ENCODE peak calls at places on chromosomes 1 and 21, in six cellular contexts. B is IMR-90, X is mesenchymal stem cell, W is H9, J is neuronal stem cell, A is H1. M is an unnamed sample.

GRCh38 chr21:41669533-41669830 is 97.4 kb downstream of the RIPK4 start:
- DNase-seq in B (no peak), X (no peak), W (no peak), J (no peak), A (no peak), M (no peak)

GRCh38 chr1:165631403-165632151 is 543 bp downstream of the MGST3 start:
- DNase-seq in B (peak; percentile 89), X (peak; percentile 95), W (peak; percentile 54), J (peak; percentile 38), A (peak; percentile 66), M (peak; percentile 88)

GRCh38 chr1:187038789-187039188 is 210.0 kb downstream of the PLA2G4A start:
- DNase-seq in B (peak; percentile 61), X (peak; percentile 6), W (no peak), J (no peak), A (no peak), M (peak; percentile 64)

GRCh38 chr1:83033682-83034081 is 965.2 kb downstream of the TTLL7 start:
- DNase-seq in B (no peak), X (peak; percentile 51), W (no peak), J (no peak), A (no peak), M (peak; percentile 68)

GRCh38 chr1:10728595-10729410 is 67.6 kb downstream of the CASZ1 start:
- DNase-seq in B (no peak), X (no peak), W (no peak), J (peak; percentile 91), A (peak; percentile 63), M (no peak)

GRCh38 chr1:184494929-184495328 is 108.1 kb downstream of the C1orf21 start:
- DNase-seq in B (no peak), X (no peak), W (no peak), J (no peak), A (no peak), M (no peak)

GRCh38 chr1:4973341-4973740 is 318.9 kb downstream of the AJAP1 start:
- DNase-seq in B (no peak), X (no peak), W (no peak), J (no peak), A (no peak), M (no peak)

GRCh38 chr1:117967472-117967871 is 37.9 kb downstream of the WDR3 start:
- DNase-seq in B (peak; percentile 65), X (peak; percentile 3), W (no peak), J (peak; percentile 14), A (no peak), M (peak; percentile 62)

GRCh38 chr1:212161231-212161781 is 123.9 kb upstream of the PPP2R5A start:
- DNase-seq in B (peak; percentile 87), X (peak; percentile 78), W (no peak), J (no peak), A (no peak), M (no peak)

GRCh38 chr1:23537296-23537993 is 6.4 kb upstream of the E2F2 start:
- DNase-seq in B (peak; percentile 68), X (no peak), W (no peak), J (no peak), A (no peak), M (no peak)

GRCh38 chr1:29590583-29591555 is 354.5 kb downstream of the PTPRU start:
- DNase-seq in B (peak; percentile 21), X (no peak), W (no peak), J (no peak), A (no peak), M (no peak)

GRCh38 chr1:15524283-15525042 is 448 bp upstream of the CASP9 start:
- DNase-seq in B (peak; percentile 98), X (peak; percentile 98), W (peak; percentile 99), J (peak; percentile 99), A (peak; percentile 100), M (peak; percentile 99)
- H2AFZ ChIP-seq in B (peak overlapping the region; percentile 100), X (peak overlapping the region; percentile 94), W (no peak overlapping the region), J (peak overlapping the region; percentile 99), A (no peak overlapping the region), M (peak overlapping the region; percentile 74)

DNA sequence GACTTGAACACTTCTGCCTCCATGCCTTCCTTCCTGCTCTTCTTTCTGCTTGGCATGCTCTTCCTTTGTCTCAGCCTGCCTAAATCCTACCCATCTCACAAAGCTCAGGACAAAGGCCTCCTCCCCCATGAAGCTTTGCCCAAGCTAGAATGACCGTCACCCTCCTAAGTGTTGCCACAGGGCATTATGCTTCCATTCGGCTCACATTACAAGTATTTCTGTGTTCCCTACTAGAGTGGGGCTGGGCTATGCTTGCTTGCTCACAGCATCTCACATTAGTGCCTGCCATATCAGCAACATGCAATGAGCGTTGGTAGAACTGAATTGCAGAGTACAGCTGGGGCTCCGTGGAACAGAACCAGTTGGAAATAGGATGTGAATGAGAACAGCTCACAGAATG is 82.8 kb downstream of the CD58 start:
- DNase-seq in B (no peak), X (no peak), W (no peak), J (no peak), A (no peak), M (no peak)
- H2AK5ac ChIP-seq in B (no peak overlapping the region), X (no peak overlapping the region), W (no peak overlapping the region), J (no peak overlapping the region), A (no peak overlapping the region), M (no peak overlapping the region)

GRCh38 chr1:27380223-27380622 is 2.9 kb downstream of the CD164L2 start:
- DNase-seq in B (no peak), X (no peak), W (no peak), J (no peak), A (no peak), M (no peak)
- H4K91ac ChIP-seq in B (no peak overlapping the region), X (no peak overlapping the region), W (no peak overlapping the region), J (no peak overlapping the region), A (no peak overlapping the region), M (no peak overlapping the region)

DNA sequence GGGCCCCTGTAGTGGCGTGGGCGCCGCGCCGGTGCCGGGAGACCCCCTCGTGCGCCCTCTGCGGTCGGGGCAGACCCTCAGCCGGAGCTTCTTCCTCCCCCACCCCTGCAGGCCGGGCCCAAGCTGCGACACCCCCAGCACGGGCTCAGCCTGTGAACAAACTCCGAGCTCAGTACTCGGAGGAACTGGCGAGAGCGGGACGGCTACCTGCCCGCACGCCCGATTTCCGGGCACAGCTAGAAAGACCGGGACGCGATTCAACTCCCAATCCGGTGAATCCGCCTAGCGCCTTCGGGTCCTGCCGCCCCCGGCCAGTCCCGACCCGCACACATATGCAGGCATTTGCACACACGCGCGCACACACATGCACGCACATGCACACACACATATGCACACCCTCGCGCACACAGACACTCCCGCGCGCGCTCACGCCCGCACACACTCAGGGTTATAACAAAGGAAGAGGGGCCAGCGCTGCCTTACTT is 580 bp upstream of the BLACAT1 start:
- DNase-seq in B (no peak), X (no peak), W (peak; percentile 54), J (no peak), A (peak; percentile 76), M (no peak)
- H2AFZ ChIP-seq in B (no peak overlapping the region), X (no peak overlapping the region), W (no peak overlapping the region), J (peak overlapping the region; percentile 90), A (no peak overlapping the region), M (peak overlapping the region; percentile 72)

DNA sequence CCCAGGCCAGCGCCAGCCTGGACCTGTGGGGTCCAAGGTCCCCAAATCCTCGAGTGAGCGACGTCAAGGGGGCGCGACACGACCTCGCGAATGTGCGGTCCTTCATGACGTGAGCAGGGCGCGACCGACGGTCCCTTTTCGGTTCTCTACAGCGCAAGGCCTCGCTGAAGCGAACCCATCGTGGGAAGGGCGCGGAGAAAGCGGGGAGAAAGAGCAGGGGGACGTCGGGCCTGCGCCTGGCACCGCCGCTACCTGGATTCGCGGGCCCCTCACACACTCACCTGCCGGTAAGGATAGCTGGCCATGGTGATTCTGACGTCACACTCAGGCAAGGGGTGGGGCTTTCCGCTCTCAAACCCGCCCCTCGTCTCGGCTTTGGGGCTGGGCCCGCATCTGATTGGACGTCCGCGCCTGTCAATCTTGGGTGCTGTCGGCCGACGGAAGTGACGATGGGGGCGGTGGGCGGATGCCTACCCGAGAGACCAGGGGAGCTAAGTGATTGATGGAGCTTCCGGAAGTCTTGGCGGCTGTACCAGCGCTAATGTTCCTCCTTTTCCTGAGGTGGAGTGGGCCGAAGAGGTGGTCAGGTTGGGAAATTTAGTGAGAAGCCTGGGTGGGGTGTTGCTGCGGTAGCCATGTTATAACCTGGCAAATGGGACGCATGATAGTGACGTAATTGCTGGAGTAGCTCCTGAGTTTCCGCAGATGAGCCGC is at the start of gene PEF1:
- DNase-seq in B (peak; percentile 97), X (peak; percentile 98), W (peak; percentile 98), J (peak; percentile 99), A (peak; percentile 99), M (peak; percentile 99)
- H2AK5ac ChIP-seq in B (peak within 1 kb of the TSS; percentile 87), X (no peak within 1 kb of the TSS), W (no peak within 1 kb of the TSS), J (no peak within 1 kb of the TSS), A (peak within 1 kb of the TSS; percentile 89), M (peak within 1 kb of the TSS; percentile 93)

DNA sequence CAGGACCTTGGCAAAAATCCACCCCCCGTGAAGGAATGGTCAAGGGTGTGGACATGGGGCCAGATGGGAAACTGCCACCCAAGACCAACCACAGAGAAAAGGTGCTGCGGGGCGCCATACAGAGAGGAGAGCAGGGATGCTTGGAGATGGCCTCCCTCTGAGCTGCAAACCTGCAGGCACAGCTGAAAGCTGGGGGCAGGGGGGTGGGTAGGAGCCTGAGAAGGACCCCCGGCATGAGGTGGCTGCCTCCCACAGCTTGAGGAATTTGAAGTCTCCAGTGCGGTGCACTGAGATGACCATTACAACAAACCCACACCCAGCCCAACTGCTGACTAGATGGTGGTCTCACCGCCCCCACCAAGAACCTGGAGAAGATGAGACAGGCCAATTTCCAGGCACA is 84.8 kb downstream of the WDR4 start:
- DNase-seq in B (no peak), X (no peak), W (no peak), J (no peak), A (no peak), M (no peak)
- H4K91ac ChIP-seq in B (no peak overlapping the region), X (no peak overlapping the region), W (no peak overlapping the region), J (no peak overlapping the region), A (peak overlapping the region; percentile 74), M (no peak overlapping the region)

DNA sequence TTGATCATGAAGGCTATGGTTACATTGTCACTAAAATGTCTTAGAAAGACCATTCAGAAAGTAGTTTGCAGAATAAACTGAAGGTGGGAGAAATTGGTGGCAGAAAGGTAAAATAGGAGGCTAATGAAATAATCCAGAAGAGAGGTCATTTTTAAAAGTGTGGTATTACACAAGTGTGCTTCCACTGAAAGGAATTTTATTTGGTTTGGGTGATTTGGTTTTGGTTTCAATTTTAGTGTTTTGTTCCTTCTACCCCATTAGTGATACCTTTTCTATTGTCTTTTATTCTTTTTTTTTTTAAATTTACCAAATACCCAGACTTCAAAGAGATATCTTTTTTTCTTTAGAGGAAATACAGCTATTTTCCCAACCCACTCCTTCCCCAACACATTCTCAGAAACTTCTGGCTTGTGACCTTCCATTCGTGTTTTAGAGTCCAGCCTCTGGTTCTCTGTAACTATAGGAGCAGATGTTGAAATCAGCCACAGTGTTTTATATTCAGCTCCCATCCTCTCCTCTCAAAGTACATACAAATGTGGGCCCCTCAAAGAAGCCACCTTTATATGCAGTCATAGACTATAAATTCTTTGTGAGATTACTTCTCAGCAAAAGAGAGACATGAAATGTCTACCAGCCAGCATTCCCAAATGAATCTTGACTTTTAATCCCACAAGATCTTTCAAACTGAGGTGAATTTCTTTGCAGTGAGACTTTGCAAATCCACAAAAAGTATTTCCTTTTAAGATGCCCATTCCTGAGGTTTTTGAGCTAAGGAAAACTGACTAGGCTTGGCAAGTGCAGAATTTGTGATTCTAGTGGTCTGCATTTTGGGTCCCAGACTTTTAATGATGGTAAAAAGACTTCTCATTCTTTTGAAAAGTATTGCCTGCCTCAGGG is 42.0 kb upstream of the PALMD start:
- DNase-seq in B (peak; percentile 19), X (peak; percentile 15), W (no peak), J (no peak), A (no peak), M (no peak)
- H2AFZ ChIP-seq in B (no peak overlapping the region), X (no peak overlapping the region), W (no peak overlapping the region), J (peak overlapping the region; percentile 75), A (no peak overlapping the region), M (no peak overlapping the region)

GRCh38 chr1:57599233-57599994 is 175.6 kb upstream of the DAB1 start:
- DNase-seq in B (peak; percentile 1), X (peak; percentile 4), W (peak; percentile 47), J (peak; percentile 27), A (no peak), M (peak; percentile 30)
- H2AK5ac ChIP-seq in B (no peak overlapping the region), X (no peak overlapping the region), W (no peak overlapping the region), J (no peak overlapping the region), A (peak overlapping the region; percentile 79), M (no peak overlapping the region)

GRCh38 chr1:72177711-72178110 is 104.6 kb downstream of the NEGR1 start:
- DNase-seq in B (peak; percentile 66), X (peak; percentile 14), W (no peak), J (no peak), A (no peak), M (no peak)
- H4K91ac ChIP-seq in B (no peak overlapping the region), X (no peak overlapping the region), W (no peak overlapping the region), J (no peak overlapping the region), A (no peak overlapping the region), M (no peak overlapping the region)